ENCODE peak calls at places on chromosomes 1 and 21, in six cellular contexts. A is heart left ventricle; S is left ventricle myocardium superior; Z is HS-5; D is CD4-positive, alpha-beta T cell; W is kidney tubule cell. H is an unnamed sample.

GRCh38 chr1:26704629-26705028 is 8.8 kb downstream of the ARID1A start:
- DNase-seq in A (no peak), S (no peak), Z (no peak), D (no peak), W (no peak), H (no peak)

GRCh38 chr1:60425528-60425927 is 352.0 kb upstream of the C1orf87 start:
- DNase-seq in A (no peak), S (no peak), Z (no peak), D (no peak), W (peak), H (no peak)

GRCh38 chr1:180265201-180265600 is 35.1 kb downstream of the LHX4 start:
- DNase-seq in A (no peak), S (no peak), Z (no peak), D (no peak), W (no peak), H (no peak)

GRCh38 chr21:33767960-33768359 is 125.7 kb downstream of the ITSN1 start:
- DNase-seq in A (no peak), S (no peak), Z (no peak), D (no peak), W (no peak), H (no peak)

GRCh38 chr1:29355375-29355774 is 119.1 kb downstream of the PTPRU start:
- DNase-seq in A (no peak), S (no peak), Z (no peak), D (no peak), W (no peak), H (no peak)

GRCh38 chr1:99180915-99181314 is 83.4 kb upstream of the PLPPR4 start:
- DNase-seq in A (no peak), S (no peak), Z (no peak), D (no peak), W (no peak), H (no peak)

GRCh38 chr1:26785611-26786436 is 1.9 kb upstream of the PIGV start:
- DNase-seq in A (no peak), S (no peak), Z (no peak), D (no peak), W (peak), H (no peak)

GRCh38 chr1:115827452-115827851 is 13.5 kb downstream of the NHLH2 start:
- DNase-seq in A (no peak), S (no peak), Z (no peak), D (no peak), W (no peak), H (no peak)

GRCh38 chr1:40595623-40596022 is 64.2 kb downstream of the ZNF684 start:
- DNase-seq in A (no peak), S (no peak), Z (no peak), D (no peak), W (no peak), H (no peak)

GRCh38 chr1:55789466-55789865 is 574.3 kb upstream of the USP24 start:
- DNase-seq in A (no peak), S (no peak), Z (no peak), D (no peak), W (peak), H (no peak)